ENCODE peak calls at places on chromosomes 1 and 21, in ten cellular contexts. Z is aorta; J is hepatocyte; M is brain microvascular endothelial cell; Q is transverse colon; V is CD8-positive, alpha-beta memory T cell; D is left lung; A is mucosa of descending colon; P is BE2C; R is fibroblast of lung. L is an unnamed sample. For H3K36me3, the result is how much of the 10 kb centered on the place peaks cover.

GRCh38 chr1:230317823-230318819 is 108.0 kb downstream of the PGBD5 start:
- DNase-seq in M (peak), R (no peak), J (peak), D (no peak), Q (peak), A (peak), V (no peak), Z (peak), P (peak), L (no peak)

GRCh38 chr1:19488136-19488535 is 2.8 kb upstream of the CAPZB start:
- DNase-seq in A (no peak), J (no peak), R (no peak), V (no peak), M (no peak), Z (no peak), P (no peak), D (no peak), Q (no peak), L (no peak)

GRCh38 chr1:166089804-166090203 is 77.0 kb downstream of the FAM78B start:
- DNase-seq in M (no peak), D (peak), V (no peak), P (no peak), R (no peak), Q (no peak), J (no peak), A (no peak), Z (no peak), L (no peak)

GRCh38 chr21:31052489-31053142 is 14.3 kb upstream of the KRTAP19-8 start:
- DNase-seq in V (no peak), A (no peak), Z (no peak), Q (no peak), P (no peak), R (no peak), D (no peak), J (no peak), M (no peak), L (no peak)

GRCh38 chr1:150895618-150896017 is 8.7 kb downstream of the CTXND2 start:
- DNase-seq in M (peak), J (no peak), A (no peak), D (no peak), V (no peak), Q (no peak), P (peak), Z (no peak), R (peak), L (no peak)

GRCh38 chr21:36560933-36561575 is 81.1 kb upstream of the CLDN14 start:
- DNase-seq in Q (no peak), P (no peak), J (no peak), M (no peak), D (no peak), A (no peak), V (no peak), Z (no peak), R (no peak), L (no peak)

GRCh38 chr1:5296135-5296930 is 641.9 kb downstream of the AJAP1 start:
- DNase-seq in P (no peak), A (no peak), V (no peak), M (no peak), D (no peak), J (no peak), Z (no peak), Q (no peak), R (no peak), L (no peak)

GRCh38 chr21:45950740-45951515 is 30.6 kb upstream of the COL6A1 start:
- DNase-seq in P (peak), Z (peak), R (peak), J (peak), M (peak), V (no peak), Q (peak), D (peak), A (peak), L (no peak)

GRCh38 chr1:62720946-62721554 is 32.9 kb upstream of the DOCK7 start:
- DNase-seq in Z (no peak), V (no peak), Q (peak), P (peak), J (peak), R (no peak), D (no peak), A (no peak), M (peak), L (no peak)

GRCh38 chr1:216606047-216606637 is 117.1 kb downstream of the ESRRG start:
- DNase-seq in D (no peak), J (no peak), M (no peak), V (no peak), A (no peak), P (peak), Q (no peak), Z (no peak), R (no peak), L (no peak)

GRCh38 chr1:117638759-117639158 is 32.9 kb downstream of the TENT5C start:
- DNase-seq in Q (peak), J (no peak), D (no peak), P (no peak), A (no peak), M (no peak), Z (no peak), V (no peak), R (no peak), L (no peak)
- H3K4me3 ChIP-seq in Q (no peak), J (no peak), D (no peak), P (no peak), A (no peak), M (no peak), Z (no peak), V (no peak), R (no peak), L (no peak)

GRCh38 chr1:162371611-162372010 is 5.0 kb downstream of the SPATA46 start:
- DNase-seq in P (no peak), M (peak), J (no peak), V (no peak), R (no peak), Q (no peak), Z (no peak), A (no peak), D (no peak), L (no peak)
- H3K36me3 ChIP-seq in P (under half), M (under half), J (under half), V (under half), R (under half), Q (under half), Z (under half), A (under half), D (under half), L (under half)

DNA sequence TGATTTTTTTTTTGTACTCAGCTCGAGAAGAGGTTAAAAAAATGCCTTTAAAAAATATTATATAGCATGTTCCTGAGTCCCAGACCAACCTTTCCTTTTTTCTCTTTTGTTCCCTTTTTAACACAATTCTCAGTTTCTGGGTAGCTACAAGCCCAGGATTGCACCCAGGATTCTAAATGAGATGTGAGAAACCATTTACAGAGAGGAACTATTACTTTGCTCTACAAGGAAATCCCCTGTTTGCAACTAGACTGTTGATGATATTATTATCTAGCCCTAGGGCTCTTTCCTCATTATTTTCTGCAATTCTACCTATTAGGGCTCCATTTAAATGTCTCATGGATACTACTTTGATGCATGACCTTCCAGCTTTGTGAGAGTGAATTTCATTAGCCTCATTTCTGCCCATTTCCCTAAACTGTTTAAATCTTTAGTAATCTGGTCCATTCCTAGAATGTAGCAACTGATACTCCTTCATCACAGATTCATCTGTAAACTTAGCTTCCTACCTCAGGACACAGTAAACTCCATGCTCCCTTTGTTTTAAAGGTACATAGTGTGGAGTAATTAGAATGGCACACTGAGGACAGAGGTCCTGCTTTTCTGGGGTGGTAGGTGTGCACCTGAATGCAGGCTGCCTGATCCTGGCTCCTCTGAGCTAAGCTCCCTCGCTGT is 7.1 kb upstream of the KIF14 start:
- DNase-seq in Q (no peak), D (no peak), J (no peak), Z (no peak), R (no peak), P (no peak), V (no peak), M (no peak), A (no peak), L (no peak)
- H3K4me3 ChIP-seq in Q (no peak), D (no peak), J (no peak), Z (no peak), R (no peak), P (no peak), V (no peak), M (no peak), A (no peak), L (peak)

DNA sequence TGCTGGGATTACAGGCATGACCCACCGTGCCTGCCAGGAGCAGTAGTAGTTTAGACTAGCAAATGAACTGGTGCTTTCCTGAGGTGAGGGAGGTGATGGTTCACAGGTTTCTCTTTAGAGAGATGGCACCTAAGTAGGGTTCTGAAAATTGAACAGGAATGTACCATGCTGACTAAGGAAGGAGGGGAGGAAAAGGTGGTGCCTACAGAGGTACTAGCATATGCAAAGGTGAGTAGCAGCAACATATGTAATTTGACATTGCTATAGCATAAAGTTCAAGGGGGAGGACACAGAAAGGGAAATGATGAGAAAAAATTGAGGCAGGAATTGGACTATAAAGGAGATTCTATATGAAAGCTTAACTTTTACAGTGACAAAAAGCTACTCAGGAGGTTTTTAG is 65.9 kb upstream of the RBM34 start:
- DNase-seq in A (no peak), M (no peak), V (no peak), D (no peak), Z (no peak), Q (no peak), J (no peak), R (no peak), P (no peak), L (no peak)
- H3K36me3 ChIP-seq in A (under half), M (under half), V (half or more), D (half or more), Z (under half), Q (under half), J (under half), R (under half), P (under half), L (under half)

DNA sequence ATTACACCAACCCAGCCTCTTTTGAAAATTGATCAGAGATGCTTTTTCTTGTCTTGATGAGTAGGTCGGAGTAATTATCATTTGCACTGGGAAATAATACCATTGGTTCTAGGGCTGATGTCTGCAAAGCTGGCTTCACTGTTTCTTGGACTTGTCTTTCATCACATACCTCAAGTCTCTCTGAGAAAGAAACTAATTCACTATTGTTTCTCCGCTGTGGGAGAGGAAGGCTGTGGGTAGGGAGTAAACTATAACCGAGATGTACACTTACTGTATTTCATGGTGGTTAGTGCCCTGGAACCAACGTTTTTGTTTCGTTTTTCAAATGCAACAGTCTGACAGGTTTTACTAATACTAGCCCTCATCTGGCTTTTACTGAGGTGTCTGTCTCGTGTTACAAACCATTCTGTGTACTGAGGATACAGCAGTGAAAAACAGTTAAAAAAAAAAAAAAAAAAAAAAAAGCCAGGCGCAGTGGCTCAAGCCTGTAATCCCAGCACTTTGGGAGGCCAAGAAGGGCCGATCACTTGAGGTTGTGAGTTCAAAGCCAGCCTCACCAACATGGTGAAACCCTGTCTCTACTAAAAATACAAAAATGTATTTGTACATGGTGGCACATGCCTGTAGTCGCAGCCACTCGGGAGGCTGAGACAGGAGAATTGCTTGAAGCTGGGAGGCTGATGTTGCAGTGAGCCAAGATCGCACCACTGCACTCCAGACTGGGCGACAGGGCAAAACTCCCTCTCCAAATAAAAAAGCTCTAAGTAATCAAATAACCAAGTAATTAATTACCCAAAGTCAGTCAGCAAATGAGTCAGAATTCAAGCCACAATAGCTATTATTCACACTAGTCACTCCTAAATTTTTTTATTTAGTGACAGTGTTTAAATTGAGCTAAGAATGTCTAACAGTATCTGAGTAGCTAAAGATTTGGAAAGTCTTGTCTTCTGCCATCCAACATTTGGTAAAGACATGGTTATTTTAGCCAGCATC is 23.3 kb downstream of the TOMM20 start:
- DNase-seq in P (no peak), R (peak), Z (no peak), D (no peak), M (no peak), Q (no peak), V (peak), A (no peak), J (no peak), L (peak)
- H3K4me3 ChIP-seq in P (peak), R (no peak), Z (no peak), D (no peak), M (no peak), Q (no peak), V (peak), A (no peak), J (no peak), L (peak)

L was measured in GM06990.